ENCODE peak calls at places on chromosomes 4 and X, in five cellular contexts. One of them, this sample, is unnamed.

GRCh38 chr4:75737398-75737797 is 13.0 kb downstream of the USO1 start:
- DNase-seq in GM13976: no peak
- DNase-seq in H9: no peak
- DNase-seq in stimulated activated CD8-positive, alpha-beta memory T cell treated with anti-CD3 and anti-CD28 coated beads, Interleukin-7, amount 100 ng/mL, for 4 hours: no peak
- DNase-seq in germinal center: no peak
- DNase-seq in this sample: no peak

GRCh38 chr4:67549123-67549522 is 3.8 kb upstream of the CENPC start:
- DNase-seq in GM13976: peak; percentile 37
- DNase-seq in H9: no peak
- DNase-seq in stimulated activated CD8-positive, alpha-beta memory T cell treated with anti-CD3 and anti-CD28 coated beads, Interleukin-7, amount 100 ng/mL, for 4 hours: no peak
- DNase-seq in germinal center: no peak
- DNase-seq in this sample: peak; percentile 32

GRCh38 chr4:69503558-69503957 is 7.9 kb upstream of the UGT2B4 start:
- DNase-seq in GM13976: no peak
- DNase-seq in H9: peak; percentile 50
- DNase-seq in stimulated activated CD8-positive, alpha-beta memory T cell treated with anti-CD3 and anti-CD28 coated beads, Interleukin-7, amount 100 ng/mL, for 4 hours: no peak
- DNase-seq in germinal center: no peak
- DNase-seq in this sample: no peak

GRCh38 chr4:89283226-89283974 is 24.2 kb downstream of the GPRIN3 start:
- DNase-seq in GM13976: no peak
- DNase-seq in H9: no peak
- DNase-seq in stimulated activated CD8-positive, alpha-beta memory T cell treated with anti-CD3 and anti-CD28 coated beads, Interleukin-7, amount 100 ng/mL, for 4 hours: no peak
- DNase-seq in germinal center: no peak
- DNase-seq in this sample: no peak

GRCh38 chrX:42017971-42018370 is 94.6 kb upstream of the CASK start:
- DNase-seq in GM13976: no peak
- DNase-seq in H9: no peak
- DNase-seq in stimulated activated CD8-positive, alpha-beta memory T cell treated with anti-CD3 and anti-CD28 coated beads, Interleukin-7, amount 100 ng/mL, for 4 hours: no peak
- DNase-seq in germinal center: no peak
- DNase-seq in this sample: no peak

GRCh38 chrX:48713847-48714246 is 17.3 kb downstream of the SUV39H1 start:
- DNase-seq in GM13976: no peak
- DNase-seq in H9: no peak
- DNase-seq in stimulated activated CD8-positive, alpha-beta memory T cell treated with anti-CD3 and anti-CD28 coated beads, Interleukin-7, amount 100 ng/mL, for 4 hours: no peak
- DNase-seq in germinal center: no peak
- DNase-seq in this sample: no peak

GRCh38 chr4:78517050-78517652 is 34.4 kb upstream of the ANXA3 start:
- DNase-seq in GM13976: no peak
- DNase-seq in H9: no peak
- DNase-seq in stimulated activated CD8-positive, alpha-beta memory T cell treated with anti-CD3 and anti-CD28 coated beads, Interleukin-7, amount 100 ng/mL, for 4 hours: no peak
- DNase-seq in germinal center: no peak
- DNase-seq in this sample: no peak

GRCh38 chr4:184064877-184065276 is 152.8 kb downstream of the ENPP6 start:
- DNase-seq in GM13976: no peak
- DNase-seq in H9: no peak
- DNase-seq in stimulated activated CD8-positive, alpha-beta memory T cell treated with anti-CD3 and anti-CD28 coated beads, Interleukin-7, amount 100 ng/mL, for 4 hours: no peak
- DNase-seq in germinal center: no peak
- DNase-seq in this sample: no peak

GRCh38 chr4:126784966-126785580 is 847.7 kb upstream of the INTU start:
- DNase-seq in GM13976: no peak
- DNase-seq in H9: no peak
- DNase-seq in stimulated activated CD8-positive, alpha-beta memory T cell treated with anti-CD3 and anti-CD28 coated beads, Interleukin-7, amount 100 ng/mL, for 4 hours: no peak
- DNase-seq in germinal center: no peak
- DNase-seq in this sample: no peak

GRCh38 chrX:75623535-75623934 is 100.7 kb upstream of the ZDHHC15 start:
- DNase-seq in GM13976: no peak
- DNase-seq in H9: no peak
- DNase-seq in stimulated activated CD8-positive, alpha-beta memory T cell treated with anti-CD3 and anti-CD28 coated beads, Interleukin-7, amount 100 ng/mL, for 4 hours: no peak
- DNase-seq in germinal center: no peak
- DNase-seq in this sample: no peak

GRCh38 chrX:150161092-150161672 is 201.9 kb upstream of the MAMLD1 start:
- DNase-seq in GM13976: no peak
- DNase-seq in H9: no peak
- DNase-seq in stimulated activated CD8-positive, alpha-beta memory T cell treated with anti-CD3 and anti-CD28 coated beads, Interleukin-7, amount 100 ng/mL, for 4 hours: no peak
- DNase-seq in germinal center: no peak
- DNase-seq in this sample: no peak

GRCh38 chr4:173073939-173074500 is 94.6 kb upstream of the GALNT7 start:
- DNase-seq in GM13976: no peak
- DNase-seq in H9: no peak
- DNase-seq in stimulated activated CD8-positive, alpha-beta memory T cell treated with anti-CD3 and anti-CD28 coated beads, Interleukin-7, amount 100 ng/mL, for 4 hours: no peak
- DNase-seq in germinal center: no peak
- DNase-seq in this sample: no peak

GRCh38 chrX:46777971-46778810 is 19.3 kb upstream of the SLC9A7 start:
- DNase-seq in GM13976: no peak
- DNase-seq in H9: no peak
- DNase-seq in stimulated activated CD8-positive, alpha-beta memory T cell treated with anti-CD3 and anti-CD28 coated beads, Interleukin-7, amount 100 ng/mL, for 4 hours: no peak
- DNase-seq in germinal center: no peak
- DNase-seq in this sample: no peak

GRCh38 chr4:95839891-95840290 is at the start of gene PDHA2:
- DNase-seq in GM13976: no peak
- DNase-seq in H9: peak; percentile 26
- DNase-seq in stimulated activated CD8-positive, alpha-beta memory T cell treated with anti-CD3 and anti-CD28 coated beads, Interleukin-7, amount 100 ng/mL, for 4 hours: no peak
- DNase-seq in germinal center: no peak
- DNase-seq in this sample: no peak

GRCh38 chr4:43277003-43277402 is 384.5 kb downstream of the GRXCR1 start:
- DNase-seq in GM13976: no peak
- DNase-seq in H9: no peak
- DNase-seq in stimulated activated CD8-positive, alpha-beta memory T cell treated with anti-CD3 and anti-CD28 coated beads, Interleukin-7, amount 100 ng/mL, for 4 hours: no peak
- DNase-seq in germinal center: no peak
- DNase-seq in this sample: no peak

This sample was measured in GM10248.